ENCODE peak calls at places on chromosomes 7 and 10, in ten cellular contexts. X is CD8-positive, alpha-beta T cell; N is AG04450; Y is right lobe of liver; L is neural progenitor cell; U is mammary epithelial cell; H is transverse colon; T is upper lobe of right lung; D is tibial artery; W is lower lobe of right lung. G is an unnamed sample.

GRCh38 chr7:81173766-81174281 is 255.0 kb upstream of the SEMA3C start:
- DNase-seq in Y (no peak), T (no peak), W (no peak), L (peak; percentile 22), X (no peak), H (no peak), U (peak; percentile 83), D (no peak), N (peak; percentile 53), G (no peak)

GRCh38 chr10:112140110-112140755 is 43.3 kb downstream of the GPAM start:
- DNase-seq in X (peak; percentile 29), D (peak; percentile 42), L (peak; percentile 92), U (peak; percentile 64), W (peak; percentile 65), H (peak; percentile 73), N (peak; percentile 23), Y (peak; percentile 66), T (peak; percentile 74), G (peak; percentile 84)

GRCh38 chr10:129622736-129623135 is 155.7 kb downstream of the MGMT start:
- DNase-seq in W (no peak), D (no peak), N (peak; percentile 11), T (no peak), U (no peak), X (no peak), L (peak; percentile 14), H (no peak), Y (no peak), G (no peak)

GRCh38 chr7:138386821-138387220 is 73.2 kb upstream of the TRIM24 start:
- DNase-seq in T (no peak), D (no peak), X (no peak), Y (no peak), U (no peak), H (no peak), L (no peak), N (no peak), W (no peak), G (no peak)

GRCh38 chr10:118571123-118571522 is 24.3 kb downstream of the PRLHR start:
- DNase-seq in Y (no peak), L (peak; percentile 14), U (no peak), N (no peak), W (no peak), T (no peak), H (no peak), X (no peak), D (peak; percentile 54), G (no peak)

GRCh38 chr7:71015260-71015900 is 116.6 kb upstream of the GALNT17 start:
- DNase-seq in D (peak; percentile 28), N (no peak), H (peak; percentile 7), X (no peak), T (no peak), Y (no peak), W (no peak), U (no peak), L (no peak), G (no peak)

GRCh38 chr10:119812684-119813083 is 60.0 kb downstream of the MCMBP start:
- DNase-seq in W (no peak), N (no peak), H (no peak), L (no peak), T (no peak), U (no peak), X (no peak), Y (no peak), D (no peak), G (no peak)

GRCh38 chr10:72067463-72068125 is 20.8 kb downstream of the SPOCK2 start:
- DNase-seq in D (no peak), U (no peak), W (no peak), L (no peak), T (no peak), X (no peak), Y (no peak), H (no peak), N (no peak), G (no peak)

GRCh38 chr7:154837087-154837486 is 165.8 kb downstream of the PAXIP1 start:
- DNase-seq in Y (no peak), N (no peak), X (no peak), W (no peak), T (no peak), H (no peak), U (no peak), L (no peak), D (no peak), G (no peak)

GRCh38 chr7:154835924-154836529 is 166.9 kb downstream of the PAXIP1 start:
- DNase-seq in L (no peak), T (no peak), U (no peak), W (no peak), D (no peak), H (no peak), N (no peak), Y (no peak), X (no peak), G (no peak)

GRCh38 chr7:154832557-154833138 is 170.3 kb downstream of the PAXIP1 start:
- DNase-seq in U (no peak), L (peak; percentile 72), D (no peak), N (no peak), H (peak; percentile 46), X (no peak), Y (no peak), T (no peak), W (no peak), G (no peak)

GRCh38 chr7:154837622-154838021 is 165.3 kb downstream of the PAXIP1 start:
- DNase-seq in U (no peak), T (no peak), H (no peak), L (no peak), Y (no peak), W (no peak), X (no peak), N (no peak), D (no peak), G (no peak)

DNA sequence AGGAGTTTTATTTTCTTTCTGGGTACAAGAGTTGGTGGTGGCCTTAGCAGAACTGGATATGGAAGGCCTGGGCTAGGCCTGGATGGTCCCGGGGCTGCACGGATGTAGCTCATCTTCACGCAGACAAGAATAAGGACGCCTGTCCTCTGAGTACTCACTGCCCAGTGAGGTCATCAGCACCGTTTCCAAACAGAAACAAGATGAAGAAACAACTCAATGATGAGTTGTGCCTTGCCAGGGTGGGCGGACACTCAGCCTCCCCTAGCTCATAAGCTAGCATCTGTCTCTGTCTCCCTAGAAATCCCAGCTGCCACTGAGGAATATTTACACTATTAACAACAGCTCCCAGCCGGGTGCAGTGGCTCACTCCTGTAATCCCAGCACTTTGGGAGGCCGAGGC is 169.1 kb downstream of the PAXIP1 start:
- DNase-seq in N (no peak), Y (no peak), X (no peak), L (no peak), T (no peak), W (no peak), U (no peak), D (no peak), H (no peak), G (no peak)
- H3K9me3 ChIP-seq in N (peaks cover 77% of the 10 kb centered on the region), Y (no peaks in the 10 kb centered on the region), X (no peaks in the 10 kb centered on the region), L (no peaks in the 10 kb centered on the region), T (no peaks in the 10 kb centered on the region), W (no peaks in the 10 kb centered on the region), U (peaks cover 30% of the 10 kb centered on the region), D (no peaks in the 10 kb centered on the region), H (no peaks in the 10 kb centered on the region), G (no peaks in the 10 kb centered on the region)

GRCh38 chr10:42519079-42519478 is 119.3 kb downstream of the ZNF33B start:
- DNase-seq in Y (no peak), W (no peak), X (no peak), L (no peak), H (no peak), U (no peak), D (no peak), T (no peak), N (no peak), G (no peak)

GRCh38 chr10:42523098-42523497 is 115.3 kb downstream of the ZNF33B start:
- DNase-seq in D (no peak), X (no peak), T (no peak), L (no peak), N (no peak), W (no peak), Y (no peak), H (no peak), U (no peak), G (no peak)

GRCh38 chr10:42513921-42514320 is 124.4 kb downstream of the ZNF33B start:
- DNase-seq in D (no peak), L (no peak), X (no peak), U (no peak), H (no peak), N (no peak), T (no peak), Y (no peak), W (no peak), G (no peak)

DNA sequence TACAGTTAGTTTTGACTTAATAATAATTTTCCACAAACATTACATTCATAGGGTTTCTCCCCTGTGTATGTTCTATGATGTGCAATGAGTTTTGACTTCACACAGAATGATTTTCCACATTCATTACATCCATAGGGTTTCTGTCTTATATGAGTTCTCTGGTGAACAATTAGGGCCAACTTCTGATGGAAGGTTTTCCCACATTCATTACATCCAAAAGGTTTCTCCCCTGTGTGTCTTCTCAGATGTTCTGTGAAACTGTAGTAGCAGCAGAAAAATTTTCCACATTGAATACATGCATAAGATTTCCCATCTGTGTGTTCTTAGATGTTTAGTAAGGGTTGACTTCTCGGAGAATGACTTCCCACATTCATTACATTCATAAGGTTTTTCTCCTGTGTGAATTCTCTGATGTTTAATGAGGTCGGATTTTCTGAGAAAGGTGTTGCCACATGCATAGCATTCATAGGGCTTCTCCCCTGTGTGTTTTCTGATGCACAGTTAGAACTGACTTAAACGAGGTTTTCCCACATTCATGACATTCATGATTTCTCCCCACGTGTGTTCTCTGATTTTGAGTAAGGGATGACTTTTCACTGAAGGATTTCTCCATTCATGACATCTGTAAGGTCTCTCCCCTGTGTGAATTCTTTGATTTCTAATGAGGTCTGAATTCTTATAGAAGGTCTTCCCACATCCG is 118.5 kb downstream of the ZNF33B start:
- DNase-seq in L (no peak), Y (no peak), W (no peak), D (no peak), N (no peak), H (no peak), T (no peak), U (no peak), X (no peak), G (no peak)
- H3K9me3 ChIP-seq in L (peaks cover 80% of the 10 kb centered on the region), Y (peaks cover 72% of the 10 kb centered on the region), W (peaks cover 100% of the 10 kb centered on the region), D (peaks cover 100% of the 10 kb centered on the region), N (peaks cover 34% of the 10 kb centered on the region), H (peaks cover 98% of the 10 kb centered on the region), T (peaks cover 83% of the 10 kb centered on the region), U (peaks cover 62% of the 10 kb centered on the region), X (peaks cover 83% of the 10 kb centered on the region), G (peaks cover 29% of the 10 kb centered on the region)

DNA sequence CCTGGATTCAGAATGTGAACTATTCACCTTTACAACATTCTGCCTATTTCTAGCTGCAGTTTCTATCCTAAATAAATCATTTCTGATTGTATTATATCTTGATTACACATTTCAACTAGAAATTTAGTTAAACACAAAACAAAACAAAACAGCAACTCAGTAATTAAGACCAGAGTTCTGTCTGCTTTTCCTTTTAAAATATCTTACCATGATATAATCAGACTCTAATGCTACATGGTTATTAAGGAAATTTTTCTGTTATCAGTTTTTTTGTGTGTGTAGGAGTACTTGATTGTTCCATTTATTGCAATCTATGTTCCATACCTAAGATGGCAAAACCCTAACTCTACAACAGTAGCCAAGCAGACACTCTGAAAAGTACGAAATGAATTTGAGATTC is 663.3 kb downstream of the NRG3 start:
- DNase-seq in D (no peak), Y (no peak), W (no peak), T (no peak), X (no peak), U (no peak), N (no peak), H (no peak), L (no peak), G (no peak)
- H3K9me3 ChIP-seq in D (no peaks in the 10 kb centered on the region), Y (no peaks in the 10 kb centered on the region), W (no peaks in the 10 kb centered on the region), T (no peaks in the 10 kb centered on the region), X (no peaks in the 10 kb centered on the region), U (no peaks in the 10 kb centered on the region), N (peaks cover 10% of the 10 kb centered on the region), H (no peaks in the 10 kb centered on the region), L (no peaks in the 10 kb centered on the region), G (no peaks in the 10 kb centered on the region)

GRCh38 chr7:36942062-36942461 is 217.8 kb upstream of the AOAH start:
- DNase-seq in H (no peak), T (no peak), W (no peak), D (no peak), L (no peak), Y (no peak), X (no peak), U (no peak), N (no peak), G (no peak)

GRCh38 chr7:36945612-36946400 is 221.5 kb upstream of the AOAH start:
- DNase-seq in N (no peak), T (no peak), H (peak; percentile 43), X (no peak), L (no peak), Y (peak; percentile 67), U (no peak), W (no peak), D (no peak), G (no peak)

GRCh38 chr7:36944843-36945242 is 220.5 kb upstream of the AOAH start:
- DNase-seq in Y (no peak), T (no peak), L (no peak), X (no peak), W (no peak), H (no peak), U (no peak), D (no peak), N (no peak), G (no peak)

GRCh38 chr7:36942558-36943354 is 218.5 kb upstream of the AOAH start:
- DNase-seq in D (no peak), N (no peak), Y (no peak), X (no peak), H (no peak), T (no peak), L (no peak), W (no peak), U (no peak), G (no peak)

DNA sequence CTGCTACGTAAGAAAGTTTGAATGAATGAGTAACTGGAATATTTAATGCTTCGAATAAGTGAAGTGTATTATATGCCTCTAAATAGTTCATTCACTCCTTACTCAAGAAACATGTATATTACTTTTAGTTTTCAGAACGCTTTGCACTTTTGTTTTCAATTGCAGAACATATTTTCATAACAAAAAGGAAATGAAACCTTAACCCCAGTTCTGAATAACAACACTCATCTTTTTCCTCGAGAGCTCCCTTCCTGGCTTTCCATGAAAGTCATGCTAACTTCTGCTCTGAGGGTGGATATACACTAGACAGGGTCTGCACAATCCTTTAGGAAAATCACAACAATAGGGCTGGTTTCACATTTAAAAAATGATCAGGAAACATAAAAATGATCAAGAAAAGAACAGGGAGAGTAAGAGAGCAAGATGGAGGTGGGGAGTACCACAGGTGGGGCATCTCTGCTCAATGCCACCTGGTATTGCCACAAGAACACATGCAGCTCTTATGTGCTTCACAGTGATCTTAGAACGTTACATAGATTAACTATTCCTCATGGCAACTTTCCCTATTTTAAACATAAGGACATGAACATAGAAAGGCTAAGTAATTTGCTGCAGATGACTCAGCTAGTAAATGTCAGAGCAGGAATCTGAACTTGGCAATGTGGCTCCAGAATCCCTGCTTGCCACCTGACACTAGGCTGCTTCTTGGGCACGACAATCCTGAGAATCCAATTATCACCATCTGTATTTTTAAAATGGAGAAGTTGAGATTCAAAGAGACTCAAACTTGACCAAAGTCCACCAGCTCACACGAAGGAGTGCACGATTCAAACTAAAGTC is 219.5 kb upstream of the AOAH start:
- DNase-seq in H (no peak), X (no peak), U (no peak), L (no peak), D (no peak), N (no peak), T (no peak), Y (no peak), W (no peak), G (no peak)
- H3K9me3 ChIP-seq in H (peaks cover 18% of the 10 kb centered on the region), X (peaks cover 44% of the 10 kb centered on the region), U (peaks cover 9% of the 10 kb centered on the region), L (peaks cover 2% of the 10 kb centered on the region), D (peaks cover 25% of the 10 kb centered on the region), N (no peaks in the 10 kb centered on the region), T (peaks cover 11% of the 10 kb centered on the region), Y (peaks cover 8% of the 10 kb centered on the region), W (peaks cover 26% of the 10 kb centered on the region), G (no peaks in the 10 kb centered on the region)